ENCODE peak calls at places on chromosomes 11 and 22, in nine cellular contexts. V is EH; N is GM03348; P is esophagus muscularis mucosa; S is left kidney; H is tibial artery; X is activated naive CD8-positive, alpha-beta T cell treated with anti-CD3 and anti-CD28 coated beads, Interleukin-2, amount 10 ng/mL, durations not matched to agents 7 days and 5 days; I is AG09319; M is Right ventricle myocardium superior. W is an unnamed sample.

GRCh38 chr11:83816572-83817187 is 530.5 kb upstream of the CCDC90B start:
- DNase-seq in V (peak), X (no peak), P (no peak), N (peak), M (no peak), S (peak), H (no peak), I (no peak), W (no peak)

GRCh38 chr11:2761131-2762030 is 61.6 kb upstream of the KCNQ1OT1 start:
- DNase-seq in S (no peak), N (no peak), H (peak), X (peak), I (no peak), V (no peak), P (peak), M (peak), W (no peak)

GRCh38 chr11:70129051-70129592 is 51.0 kb downstream of the ANO1 start:
- DNase-seq in P (no peak), V (no peak), N (no peak), H (no peak), X (no peak), I (no peak), S (no peak), M (no peak), W (no peak)

GRCh38 chr22:38737302-38738060 is 18.3 kb downstream of the SUN2 start:
- DNase-seq in S (no peak), N (no peak), X (no peak), P (no peak), M (peak), H (no peak), I (no peak), V (peak), W (no peak)

GRCh38 chr22:42022162-42022847 is 23.7 kb downstream of the WBP2NL start:
- DNase-seq in S (no peak), H (no peak), I (no peak), M (no peak), N (no peak), V (no peak), X (no peak), P (no peak), W (no peak)

GRCh38 chr11:118071416-118072030 is 5.4 kb upstream of the TMPRSS4 start:
- DNase-seq in M (no peak), I (no peak), N (no peak), S (no peak), V (no peak), P (no peak), X (no peak), H (no peak), W (no peak)

GRCh38 chr11:2250485-2250884 is 19.9 kb downstream of the ASCL2 start:
- DNase-seq in X (no peak), N (no peak), P (no peak), S (no peak), V (no peak), M (no peak), I (no peak), H (no peak), W (no peak)

GRCh38 chr11:36684840-36685800 is 87.1 kb upstream of the RAG2 start:
- DNase-seq in N (no peak), X (no peak), I (no peak), M (no peak), H (no peak), P (no peak), S (no peak), V (no peak), W (no peak)

GRCh38 chr22:47408409-47408808 is 646.0 kb downstream of the TBC1D22A start:
- DNase-seq in H (peak), N (no peak), M (no peak), V (no peak), I (no peak), X (no peak), P (no peak), S (no peak), W (no peak)

GRCh38 chr11:117378966-117379865 is 51.6 kb downstream of the CEP164 start:
- DNase-seq in H (peak), X (no peak), M (peak), P (no peak), N (no peak), V (no peak), I (no peak), S (no peak), W (peak)

W was measured in head of caudate nucleus.